ENCODE peak calls at places on chromosomes 11 and 22, in five cellular contexts. X, W, A, P and L are unnamed samples.

GRCh38 chr11:35619754-35620640 is 1.7 kb downstream of the FJX1 start:
- DNase-seq in W (no peak), P (peak; percentile 34), X (peak; percentile 35), A (no peak), L (no peak)

GRCh38 chr11:35183526-35183925 is 44.6 kb downstream of the CD44 start:
- DNase-seq in W (no peak), P (no peak), A (no peak), X (no peak), L (no peak)

GRCh38 chr22:50506611-50507420 is 686 bp downstream of the LMF2 start:
- DNase-seq in P (no peak), W (no peak), X (peak; percentile 29), A (no peak), L (no peak)

GRCh38 chr11:66967670-66968425 is 7.3 kb upstream of the C11orf86 start:
- DNase-seq in W (peak; percentile 41), P (peak; percentile 83), X (no peak), A (no peak), L (peak; percentile 79)

GRCh38 chr11:125987066-125987641 is 41.3 kb downstream of the VSIG10L2 start:
- DNase-seq in P (no peak), W (no peak), A (no peak), X (no peak), L (no peak)

GRCh38 chr11:110125632-110126031 is 32.4 kb downstream of the ZC3H12C start:
- DNase-seq in W (no peak), P (peak; percentile 70), X (no peak), A (no peak), L (peak; percentile 98)

GRCh38 chr22:38741166-38741565 is 14.6 kb downstream of the SUN2 start:
- DNase-seq in W (no peak), P (no peak), X (no peak), A (no peak), L (no peak)

GRCh38 chr11:131511794-131512193 is 141.4 kb downstream of the NTM start:
- DNase-seq in W (no peak), A (no peak), X (peak; percentile 40), P (no peak), L (peak; percentile 9)

GRCh38 chr11:127035812-127036211 is 35.2 kb upstream of the KIRREL3 start:
- DNase-seq in W (no peak), P (no peak), A (no peak), X (no peak), L (no peak)

GRCh38 chr22:19287889-19288288 is 3.6 kb downstream of the CLTCL1 start:
- DNase-seq in X (no peak), A (peak; percentile 56), P (peak; percentile 90), W (no peak), L (peak; percentile 90)

GRCh38 chr11:15764948-15765347 is 591.4 kb downstream of the SOX6 start:
- DNase-seq in W (no peak), X (no peak), A (no peak), P (no peak), L (no peak)

GRCh38 chr11:111549196-111549868 is 8.8 kb downstream of the LAYN start:
- DNase-seq in X (no peak), A (no peak), W (no peak), P (no peak), L (no peak)

GRCh38 chr11:3231851-3232744 is at the start of gene MRGPRE:
- DNase-seq in A (no peak), P (no peak), W (no peak), X (no peak), L (peak; percentile 5)

GRCh38 chr11:120102050-120102861 is 35.7 kb downstream of the TRIM29 start:
- DNase-seq in W (no peak), A (no peak), P (no peak), X (no peak), L (no peak)

GRCh38 chr11:8383227-8383626 is 119.5 kb upstream of the LMO1 start:
- DNase-seq in X (no peak), W (no peak), P (no peak), A (no peak), L (no peak)

GRCh38 chr11:66363187-66363601 is 8.4 kb downstream of the SLC29A2 start:
- DNase-seq in A (no peak), P (no peak), X (no peak), W (no peak), L (no peak)

GRCh38 chr11:30326911-30327310 is 4.0 kb downstream of the ARL14EP start:
- DNase-seq in X (no peak), A (no peak), W (no peak), P (no peak), L (no peak)

GRCh38 chr11:21514298-21514697 is 678.6 kb upstream of the ANO5 start:
- DNase-seq in A (no peak), X (peak; percentile 24), W (no peak), P (no peak), L (no peak)

DNA sequence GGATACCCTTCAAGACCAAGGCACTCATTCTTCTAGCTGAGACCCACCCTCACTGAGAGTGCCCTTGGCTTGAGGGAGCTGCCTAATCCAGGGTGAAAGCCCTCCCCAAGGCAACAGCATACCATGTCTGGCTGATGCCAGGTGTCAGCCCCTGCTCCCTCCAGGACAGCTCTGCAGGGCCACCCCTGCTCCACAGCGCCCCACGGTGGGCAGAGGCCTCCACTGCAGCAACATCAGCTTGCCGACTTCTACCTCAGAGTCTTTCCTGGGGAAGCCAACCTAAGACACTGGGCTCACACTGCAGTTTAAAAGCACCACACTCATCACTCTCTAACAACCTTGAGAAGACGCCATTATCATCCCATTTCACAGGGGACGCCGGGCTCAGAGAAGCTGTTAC is 29.0 kb downstream of the TTLL1 start:
- DNase-seq in A (no peak), X (peak; percentile 46), P (peak; percentile 26), W (no peak), L (peak; percentile 35)
- TF ChIP-seq CTCF in A (peak; percentile 18), X (peak; percentile 67), P (peak; percentile 62), W (peak; percentile 46), L (peak; percentile 80)

DNA sequence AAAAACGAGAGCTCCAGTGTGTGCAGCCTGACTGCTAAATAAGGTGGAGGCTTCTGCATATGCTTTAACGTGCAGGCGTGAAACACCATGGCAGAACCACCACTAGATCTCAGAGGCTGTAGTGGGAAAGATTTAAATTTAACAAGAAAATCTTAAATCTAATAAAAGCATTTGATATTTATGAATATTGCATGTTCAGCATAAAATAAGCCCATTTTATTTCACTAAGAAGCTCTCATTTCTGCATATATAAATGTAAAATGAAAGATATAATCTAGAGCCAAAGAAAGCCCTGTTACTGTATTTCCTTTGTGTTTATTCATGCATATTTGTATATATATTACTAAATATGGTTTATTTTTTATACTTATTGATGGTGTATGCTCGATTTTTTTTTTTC is 188.3 kb downstream of the DDX10 start:
- DNase-seq in W (no peak), P (no peak), X (no peak), A (no peak), L (no peak)
- H3K4me3 ChIP-seq in W (no peak overlapping the region), P (no peak overlapping the region), X (no peak overlapping the region), A (no peak overlapping the region), L (no peak overlapping the region)

GRCh38 chr22:32548039-32548438 is 73.4 kb downstream of the FBXO7 start:
- DNase-seq in P (no peak), A (no peak), W (no peak), X (no peak), L (no peak)
- TF ChIP-seq CTCF in P (no peak), A (no peak), W (no peak), X (no peak), L (no peak)

DNA sequence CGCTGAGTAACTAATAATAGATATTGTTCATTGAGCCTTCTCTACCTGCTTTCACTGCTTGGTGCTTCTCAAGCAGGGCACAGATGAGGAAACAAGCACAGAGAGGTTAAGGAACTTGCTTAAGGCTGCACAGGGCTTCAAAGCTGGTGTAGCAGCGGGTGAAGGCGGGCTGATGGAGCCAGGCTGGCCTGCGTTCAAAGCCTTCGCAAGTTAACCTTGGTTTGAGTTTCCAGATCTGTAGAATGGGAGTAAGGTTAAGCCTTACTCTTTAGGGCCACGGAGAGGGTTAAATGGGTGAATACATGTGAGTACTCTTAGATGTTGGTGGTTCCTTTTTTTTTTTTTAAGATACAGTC is 36.2 kb upstream of the EIF3D start:
- DNase-seq in P (no peak), A (no peak), X (no peak), W (no peak), L (no peak)
- H3K4me3 ChIP-seq in P (no peak overlapping the region), A (no peak overlapping the region), X (no peak overlapping the region), W (no peak overlapping the region), L (no peak overlapping the region)

GRCh38 chr11:60607483-60607882 is 91.9 kb upstream of the MS4A8 start:
- DNase-seq in W (no peak), X (no peak), A (no peak), P (no peak), L (no peak)
- TF ChIP-seq CTCF in W (no peak), X (peak; percentile 1), A (no peak), P (no peak), L (no peak)

GRCh38 chr11:1869427-1870325 is 16.8 kb downstream of the LSP1 start:
- DNase-seq in X (no peak), A (no peak), P (no peak), W (no peak), L (no peak)

GRCh38 chr11:1870721-1871466 is 18.0 kb downstream of the LSP1 start:
- DNase-seq in W (no peak), A (no peak), P (no peak), X (no peak), L (no peak)

GRCh38 chr11:1868636-1869291 is 15.9 kb downstream of the LSP1 start:
- DNase-seq in W (no peak), X (no peak), A (no peak), P (no peak), L (no peak)

GRCh38 chr11:1871531-1871930 is 18.6 kb downstream of the LSP1 start:
- DNase-seq in X (no peak), A (no peak), P (no peak), W (no peak), L (no peak)

GRCh38 chr11:1870326-1870696 is 17.4 kb downstream of the LSP1 start:
- DNase-seq in X (no peak), A (no peak), W (no peak), P (no peak), L (no peak)
- H3K4me3 ChIP-seq in X (no peak overlapping the region), A (peak overlapping the region; percentile 37), W (peak overlapping the region; percentile 36), P (no peak overlapping the region), L (no peak overlapping the region)

GRCh38 chr11:62665630-62666258 is 632 bp downstream of the CSKMT start:
- DNase-seq in P (peak; percentile 78), X (peak; percentile 74), W (peak; percentile 60), A (no peak), L (peak; percentile 87)
- TF ChIP-seq CTCF in P (no peak), X (no peak), W (no peak), A (no peak), L (no peak)